ENCODE peak calls at places on chromosomes 12 and 14, in six cellular contexts. K is naive thymus-derived CD4-positive, alpha-beta T cell; O is K562; E is adipocyte; A is CD8-positive, alpha-beta T cell; D is SJCRH30. P is an unnamed sample. For H3K36me3, the result is how much of the 10 kb centered on the place peaks cover.

GRCh38 chr14:99809864-99810854 is 16.9 kb downstream of the EML1 start:
- DNase-seq in K (no peak), O (no peak), E (peak), A (no peak), D (no peak), P (no peak)

GRCh38 chr14:26531894-26532293 is 65.9 kb downstream of the NOVA1 start:
- DNase-seq in K (no peak), O (no peak), E (peak), A (no peak), D (no peak), P (no peak)

GRCh38 chr12:120453977-120454376 is 7.7 kb downstream of the GATC start:
- DNase-seq in K (no peak), O (peak), E (peak), A (no peak), D (no peak), P (no peak)

GRCh38 chr12:42162198-42162597 is 17.5 kb upstream of the GXYLT1 start:
- DNase-seq in K (no peak), O (no peak), E (no peak), A (no peak), D (no peak), P (no peak)

GRCh38 chr12:24664151-24664550 is 284.8 kb downstream of the BCAT1 start:
- DNase-seq in K (no peak), O (no peak), E (no peak), A (no peak), D (no peak), P (no peak)

GRCh38 chr14:52919971-52920370 is 30.9 kb downstream of the FERMT2 start:
- DNase-seq in K (no peak), O (no peak), E (no peak), A (no peak), D (no peak), P (peak)

GRCh38 chr12:93664573-93665138 is 12.5 kb upstream of the CRADD start:
- DNase-seq in K (no peak), O (no peak), E (no peak), A (no peak), D (no peak), P (no peak)

GRCh38 chr12:101039848-101040531 is 170.0 kb downstream of the SLC5A8 start:
- DNase-seq in K (no peak), O (no peak), E (no peak), A (no peak), D (no peak), P (no peak)

GRCh38 chr14:32201816-32202467 is at the start of gene RNU6-7:
- DNase-seq in K (peak), O (peak), E (peak), A (no peak), D (peak), P (no peak)

GRCh38 chr12:76083761-76084276 is 666 bp downstream of the NAP1L1 start:
- DNase-seq in K (peak), O (peak), E (peak), A (peak), D (peak), P (no peak)

GRCh38 chr12:57793920-57794319 is 11.3 kb downstream of the TSFM start:
- DNase-seq in K (no peak), O (no peak), E (peak), A (no peak), D (no peak), P (peak)

GRCh38 chr12:57797938-57798337 is 15.4 kb downstream of the TSFM start:
- DNase-seq in K (no peak), O (no peak), E (no peak), A (no peak), D (no peak), P (no peak)

GRCh38 chr12:57800965-57801364 is 17.6 kb downstream of the AVIL start:
- DNase-seq in K (no peak), O (no peak), E (no peak), A (no peak), D (no peak), P (no peak)

GRCh38 chr12:57796996-57797395 is 14.4 kb downstream of the TSFM start:
- DNase-seq in K (no peak), O (no peak), E (no peak), A (no peak), D (no peak), P (no peak)

GRCh38 chr12:57795354-57795753 is 12.8 kb downstream of the TSFM start:
- DNase-seq in K (no peak), O (no peak), E (no peak), A (no peak), D (no peak), P (no peak)
- H3K36me3 ChIP-seq in K (under half), O (half or more), E (half or more), A (under half), D (half or more), P (under half)

DNA sequence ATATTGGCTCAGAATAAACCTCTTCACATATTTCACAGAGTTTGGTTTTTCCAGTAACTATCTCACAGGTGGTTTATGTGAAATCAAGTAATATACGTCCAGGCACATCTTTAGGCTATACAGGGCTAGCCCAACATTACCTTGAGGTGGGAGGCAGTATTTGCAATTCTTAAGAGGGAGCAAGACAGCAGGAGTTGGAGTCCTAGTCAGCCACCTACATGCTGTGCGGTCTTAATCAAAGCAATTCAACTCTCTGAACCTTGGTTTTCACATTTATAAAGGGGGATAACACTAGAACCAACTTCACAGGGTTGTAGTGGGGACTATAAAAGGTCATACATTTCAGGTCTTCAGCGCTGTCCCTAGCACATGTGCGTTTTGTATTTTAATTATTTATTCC is 73.5 kb upstream of the FICD start:
- DNase-seq in K (no peak), O (no peak), E (no peak), A (no peak), D (no peak), P (no peak)
- H3K4me3 ChIP-seq in K (no peak), O (no peak), E (no peak), A (no peak), D (no peak), P (no peak)

GRCh38 chr14:30601579-30601916 is 20.6 kb upstream of the SCFD1 start:
- DNase-seq in K (no peak), O (no peak), E (no peak), A (no peak), D (no peak), P (no peak)
- H3K36me3 ChIP-seq in K (under half), O (half or more), E (half or more), A (under half), D (under half), P (under half)

GRCh38 chr14:102226356-102227125 is 78.4 kb downstream of the MOK start:
- DNase-seq in K (no peak), O (no peak), E (no peak), A (no peak), D (no peak), P (no peak)
- H3K4me3 ChIP-seq in K (no peak), O (no peak), E (no peak), A (no peak), D (no peak), P (no peak)